ENCODE peak calls at places on chromosome X, in seven cellular contexts. L, F, U, I, J, V and O are unnamed samples.

GRCh38 chrX:69991685-69992084 is 58.1 kb downstream of the AWAT2 start:
- DNase-seq in I (peak), J (no peak), F (no peak), L (no peak), V (no peak), U (no peak), O (no peak)

GRCh38 chrX:133454525-133455323 is 39.4 kb upstream of the GPC4 start:
- DNase-seq in J (no peak), V (no peak), F (no peak), L (no peak), U (no peak), I (no peak), O (no peak)

GRCh38 chrX:40952855-40953254 is 132.4 kb upstream of the USP9X start:
- DNase-seq in V (no peak), L (no peak), I (no peak), U (no peak), J (no peak), F (peak), O (peak)

GRCh38 chrX:24276011-24276410 is 37.9 kb downstream of the SUPT20HL2 start:
- DNase-seq in U (no peak), F (no peak), I (no peak), V (no peak), J (no peak), L (peak), O (no peak)

GRCh38 chrX:115031989-115032388 is 14.6 kb upstream of the IL13RA2 start:
- DNase-seq in U (no peak), I (no peak), V (no peak), L (no peak), F (no peak), J (no peak), O (no peak)

GRCh38 chrX:108122748-108123147 is 31.2 kb downstream of the ATG4A start:
- DNase-seq in F (no peak), V (no peak), L (no peak), U (peak), I (no peak), J (peak), O (no peak)

GRCh38 chrX:57172544-57172943 is 35.3 kb upstream of the SPIN2A start:
- DNase-seq in V (no peak), U (no peak), J (no peak), L (no peak), F (no peak), I (no peak), O (no peak)

GRCh38 chrX:2793752-2794151 is 35.0 kb upstream of the GYG2 start:
- DNase-seq in J (no peak), U (no peak), V (no peak), I (no peak), L (no peak), F (no peak), O (no peak)

GRCh38 chrX:102580891-102581290 is 18.4 kb upstream of the ARMCX5 start:
- DNase-seq in F (no peak), I (no peak), V (no peak), L (no peak), U (no peak), J (no peak), O (no peak)

GRCh38 chrX:30824275-30824674 is 64.8 kb downstream of the TAB3 start:
- DNase-seq in L (no peak), I (no peak), F (no peak), V (no peak), J (no peak), U (no peak), O (no peak)

GRCh38 chrX:13250831-13251612 is 68.8 kb downstream of the ATXN3L start:
- DNase-seq in I (no peak), F (no peak), V (peak), J (peak), L (peak), U (peak), O (no peak)

GRCh38 chrX:53340852-53341645 is 59.7 kb upstream of the IQSEC2 start:
- DNase-seq in U (no peak), V (no peak), I (no peak), L (no peak), J (no peak), F (no peak), O (no peak)

GRCh38 chrX:18748499-18748898 is 41.1 kb downstream of the PPEF1 start:
- DNase-seq in L (no peak), J (no peak), V (no peak), F (no peak), I (no peak), U (no peak), O (no peak)

GRCh38 chrX:109856974-109857373 is 123.9 kb upstream of the ACSL4 start:
- DNase-seq in L (no peak), F (peak), U (peak), J (no peak), I (peak), V (no peak), O (peak)

GRCh38 chrX:16516473-16516872 is 133.5 kb upstream of the S100G start:
- DNase-seq in F (no peak), U (peak), J (peak), L (no peak), V (no peak), I (no peak), O (no peak)

GRCh38 chrX:72621163-72621562 is 48.5 kb upstream of the HDAC8 start:
- DNase-seq in V (no peak), J (no peak), F (no peak), U (peak), I (no peak), L (no peak), O (no peak)

GRCh38 chrX:45667666-45668065 is 467.0 kb upstream of the DIPK2B start:
- DNase-seq in U (no peak), L (no peak), V (no peak), J (peak), F (no peak), I (no peak), O (no peak)

GRCh38 chrX:799808-800207 is 169.2 kb downstream of the SHOX start:
- DNase-seq in F (no peak), V (no peak), J (no peak), U (no peak), L (no peak), I (no peak), O (no peak)

GRCh38 chrX:17860811-17861495 is at the start of gene RAI2:
- DNase-seq in F (peak), U (peak), V (no peak), L (peak), I (no peak), J (no peak), O (peak)

GRCh38 chrX:10484683-10485247 is 135.6 kb downstream of the MID1 start:
- DNase-seq in U (no peak), F (no peak), V (no peak), I (no peak), J (peak), L (no peak), O (no peak)

GRCh38 chrX:134623293-134624045 is 34.8 kb downstream of the PLAC1 start:
- DNase-seq in U (no peak), L (no peak), F (no peak), V (no peak), I (no peak), J (peak), O (no peak)

GRCh38 chrX:69203367-69204037 is 38.2 kb upstream of the PJA1 start:
- DNase-seq in V (no peak), I (no peak), J (no peak), U (no peak), F (no peak), L (no peak), O (no peak)

GRCh38 chrX:70062076-70062475 is at the start of gene OTUD6A:
- DNase-seq in F (no peak), U (no peak), I (no peak), L (no peak), V (no peak), J (no peak), O (no peak)

GRCh38 chrX:40773809-40774208 is 38.5 kb upstream of the MED14 start:
- DNase-seq in I (no peak), F (no peak), J (peak), U (peak), L (no peak), V (peak), O (no peak)

GRCh38 chrX:111955916-111956315 is 79.9 kb downstream of the TRPC5OS start:
- DNase-seq in J (no peak), V (no peak), I (no peak), L (no peak), U (no peak), F (no peak), O (no peak)

GRCh38 chrX:140163376-140164159 is 198.2 kb upstream of the CXorf66 start:
- DNase-seq in F (no peak), I (no peak), L (no peak), U (no peak), J (peak), V (no peak), O (no peak)